ENCODE peak calls at places on chromosome 3, in six cellular contexts. T is AG09309, D is psoas muscle, S is heart right ventricle, V is transverse colon, R is epithelial cell of esophagus. W is an unnamed sample.
A peak's percentile ranks its signal among the peaks of the same experiment; 100 is the strongest.

GRCh38 chr3:120931593-120931992 is 23.6 kb downstream of the STXBP5L start:
- DNase-seq in T (no peak), D (no peak), S (no peak), V (no peak), R (no peak), W (no peak)

GRCh38 chr3:129576514-129577345 is 29.7 kb downstream of the PLXND1 start:
- DNase-seq in T (no peak), D (no peak), S (peak; percentile 58), V (peak; percentile 75), R (no peak), W (no peak)

GRCh38 chr3:51621091-51621892 is 49.8 kb upstream of the TEX264 start:
- DNase-seq in T (no peak), D (no peak), S (no peak), V (no peak), R (peak; percentile 72), W (no peak)

GRCh38 chr3:46576899-46577298 is 10.8 kb upstream of the LRRC2 start:
- DNase-seq in T (no peak), D (no peak), S (no peak), V (no peak), R (no peak), W (no peak)

GRCh38 chr3:20185364-20185732 is 658 bp downstream of the SGO1 start:
- DNase-seq in T (no peak), D (no peak), S (no peak), V (no peak), R (peak; percentile 32), W (peak; percentile 10)

GRCh38 chr3:35778201-35778600 is 138.9 kb downstream of the ARPP21 start:
- DNase-seq in T (no peak), D (no peak), S (no peak), V (no peak), R (no peak), W (no peak)

GRCh38 chr3:97835761-97836160 is 13.9 kb downstream of the CRYBG3 start:
- DNase-seq in T (no peak), D (no peak), S (no peak), V (no peak), R (peak; percentile 38), W (peak; percentile 63)

GRCh38 chr3:127673191-127674098 is 693 bp downstream of the ABTB1 start:
- DNase-seq in T (no peak), D (peak; percentile 77), S (peak; percentile 73), V (peak; percentile 61), R (peak; percentile 28), W (no peak)

GRCh38 chr3:51799879-51800757 is 21.1 kb upstream of the IQCF6 start:
- DNase-seq in T (peak; percentile 57), D (no peak), S (no peak), V (no peak), R (peak; percentile 76), W (peak; percentile 77)

GRCh38 chr3:120350431-120350941 is 1.3 kb upstream of the LRRC58 start:
- DNase-seq in T (peak; percentile 28), D (no peak), S (peak; percentile 25), V (peak; percentile 12), R (peak; percentile 57), W (peak; percentile 70)

GRCh38 chr3:27422617-27423016 is 53.4 kb upstream of the NEK10 start:
- DNase-seq in T (no peak), D (no peak), S (no peak), V (no peak), R (no peak), W (no peak)

GRCh38 chr3:72347819-72348319 is 500.4 kb downstream of the SHQ1 start:
- DNase-seq in T (peak; percentile 88), D (peak; percentile 82), S (peak; percentile 77), V (peak; percentile 72), R (peak; percentile 61), W (no peak)

GRCh38 chr3:194300392-194300758 is 50.8 kb downstream of the CPN2 start:
- DNase-seq in T (no peak), D (peak; percentile 89), S (peak; percentile 71), V (peak; percentile 66), R (peak; percentile 66), W (no peak)

GRCh38 chr3:62585861-62586260 is 212.5 kb upstream of the FEZF2 start:
- DNase-seq in T (no peak), D (no peak), S (no peak), V (no peak), R (no peak), W (no peak)

GRCh38 chr3:46987485-46988401 is 8.3 kb downstream of the NBEAL2 start:
- DNase-seq in T (no peak), D (peak; percentile 81), S (peak; percentile 70), V (peak; percentile 87), R (peak; percentile 81), W (no peak)

GRCh38 chr3:157832588-157832987 is 273.6 kb downstream of the SHOX2 start:
- DNase-seq in T (peak; percentile 40), D (no peak), S (no peak), V (no peak), R (no peak), W (peak; percentile 69)

GRCh38 chr3:29279830-29280229 is 1.0 kb upstream of the RBMS3 start:
- DNase-seq in T (no peak), D (peak; percentile 58), S (peak; percentile 22), V (no peak), R (peak; percentile 35), W (no peak)

GRCh38 chr3:13045904-13046568 is 27.2 kb downstream of the IQSEC1 start:
- DNase-seq in T (no peak), D (no peak), S (no peak), V (peak; percentile 59), R (no peak), W (no peak)

DNA sequence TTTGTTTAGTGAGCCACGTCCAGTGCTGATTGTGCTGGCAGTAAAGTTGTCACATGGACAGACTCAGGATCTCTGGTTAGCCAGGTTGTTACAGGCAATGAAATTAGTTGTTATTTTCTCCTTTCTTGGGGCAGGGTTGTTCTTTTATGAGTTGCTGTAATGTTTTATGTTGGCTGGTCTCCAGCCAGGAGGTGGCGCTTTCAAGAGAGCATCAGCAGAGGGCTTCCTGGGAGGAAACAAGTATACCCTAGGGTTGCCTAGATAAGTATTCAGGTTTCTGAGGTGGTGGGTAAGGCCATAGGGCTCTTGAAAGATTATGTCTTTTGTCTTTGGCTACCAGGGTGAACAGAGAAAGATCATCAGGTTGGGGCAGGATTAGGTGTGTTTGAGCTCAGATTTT is 14.5 kb upstream of the CFAP20DC start:
- DNase-seq in T (no peak), D (no peak), S (no peak), V (peak; percentile 19), R (peak; percentile 22), W (no peak)
- TF ChIP-seq CTCF in T (peak; percentile 3), D (no peak), S (no peak), V (no peak), R (no peak), W (peak; percentile 27)

GRCh38 chr3:176362191-176362731 is 835.0 kb downstream of the TBL1XR1 start:
- DNase-seq in T (no peak), D (peak; percentile 38), S (no peak), V (no peak), R (no peak), W (no peak)

GRCh38 chr3:176357891-176358290 is 839.4 kb downstream of the TBL1XR1 start:
- DNase-seq in T (no peak), D (no peak), S (no peak), V (no peak), R (no peak), W (no peak)

GRCh38 chr3:176354843-176355242 is 842.4 kb downstream of the TBL1XR1 start:
- DNase-seq in T (no peak), D (no peak), S (no peak), V (no peak), R (no peak), W (no peak)

GRCh38 chr3:176359211-176359610 is 838.1 kb downstream of the TBL1XR1 start:
- DNase-seq in T (no peak), D (no peak), S (no peak), V (no peak), R (no peak), W (no peak)
- TF ChIP-seq CTCF in T (peak; percentile 12), D (no peak), S (no peak), V (no peak), R (peak; percentile 13), W (peak; percentile 21)

GRCh38 chr3:42982645-42983412 is 3.7 kb downstream of the GASK1A start:
- DNase-seq in T (no peak), D (no peak), S (no peak), V (no peak), R (no peak), W (no peak)

GRCh38 chr3:42983927-42984326 is 4.8 kb downstream of the GASK1A start:
- DNase-seq in T (no peak), D (no peak), S (no peak), V (no peak), R (peak; percentile 75), W (no peak)

GRCh38 chr3:42988097-42988496 is 9.0 kb downstream of the GASK1A start:
- DNase-seq in T (no peak), D (no peak), S (no peak), V (no peak), R (no peak), W (no peak)

GRCh38 chr3:42980909-42981308 is 1.8 kb downstream of the GASK1A start:
- DNase-seq in T (no peak), D (no peak), S (no peak), V (no peak), R (peak; percentile 62), W (no peak)

GRCh38 chr3:42984701-42985100 is 5.6 kb downstream of the GASK1A start:
- DNase-seq in T (no peak), D (no peak), S (no peak), V (no peak), R (no peak), W (no peak)
- TF ChIP-seq CTCF in T (no peak), D (no peak), S (no peak), V (no peak), R (no peak), W (no peak)

GRCh38 chr3:148955544-148956346 is 35.6 kb upstream of the GYG1 start:
- DNase-seq in T (peak; percentile 90), D (peak; percentile 56), S (no peak), V (peak; percentile 35), R (peak; percentile 60), W (peak; percentile 91)
- TF ChIP-seq CTCF in T (peak; percentile 72), D (peak; percentile 61), S (peak; percentile 47), V (peak; percentile 57), R (peak; percentile 65), W (peak; percentile 84)